ENCODE peak calls at places on chromosomes 11 and 22, in four cellular contexts. Z is cardiac muscle cell; H is effector memory CD4-positive, alpha-beta T cell; S is CD8-positive, alpha-beta memory T cell. V is an unnamed sample. For H3K9me3, the result is how much of the 10 kb centered on the place peaks cover.

GRCh38 chr22:30204742-30205111 is 41.8 kb downstream of the LIF start:
- DNase-seq in S (no peak), H (no peak), Z (no peak), V (no peak)

GRCh38 chr11:8834379-8834778 is 76.6 kb upstream of the AKIP1 start:
- DNase-seq in Z (no peak), S (no peak), H (no peak), V (no peak)

GRCh38 chr22:49767355-49768062 is 60.2 kb downstream of the BRD1 start:
- DNase-seq in H (peak), S (peak), Z (peak), V (peak)

GRCh38 chr11:65650547-65651338 is 12.0 kb downstream of the RELA start:
- DNase-seq in S (no peak), H (no peak), Z (no peak), V (no peak)

GRCh38 chr11:33703771-33704170 is 3.1 kb upstream of the C11orf91 start:
- DNase-seq in Z (no peak), S (no peak), H (no peak), V (no peak)

GRCh38 chr11:1572200-1573076 is at the start of gene DUSP8:
- DNase-seq in Z (peak), S (peak), H (peak), V (peak)

GRCh38 chr11:116192509-116193206 is 580.1 kb downstream of the BUD13 start:
- DNase-seq in Z (peak), S (no peak), H (no peak), V (no peak)

GRCh38 chr11:125319649-125320048 is 155.1 kb downstream of the PKNOX2 start:
- DNase-seq in S (no peak), H (no peak), Z (no peak), V (no peak)

GRCh38 chr11:98107736-98108135 is 913.0 kb upstream of the CNTN5 start:
- DNase-seq in H (no peak), S (no peak), Z (peak), V (no peak)

GRCh38 chr11:1224491-1225385 is 1.9 kb downstream of the MUC5B start:
- DNase-seq in S (no peak), Z (no peak), H (no peak), V (no peak)

GRCh38 chr11:68372114-68372513 is 59.7 kb downstream of the LRP5 start:
- DNase-seq in S (no peak), Z (no peak), H (no peak), V (no peak)

GRCh38 chr22:39617761-39618757 is 47.5 kb downstream of the CACNA1I start:
- DNase-seq in H (no peak), S (no peak), Z (no peak), V (no peak)

GRCh38 chr11:134331565-134332188 is at the start of gene GLB1L2:
- DNase-seq in H (peak), S (peak), Z (peak), V (no peak)

GRCh38 chr11:8930456-8931175 is 2.1 kb downstream of the C11orf16 start:
- DNase-seq in Z (no peak), S (no peak), H (no peak), V (no peak)

GRCh38 chr22:49590381-49590780 is 237.3 kb downstream of the BRD1 start:
- DNase-seq in H (no peak), Z (no peak), S (no peak), V (no peak)

GRCh38 chr22:20223421-20224245 is 44.5 kb downstream of the RTN4R start:
- DNase-seq in S (no peak), Z (no peak), H (no peak), V (no peak)

GRCh38 chr11:8297781-8298440 is 34.2 kb upstream of the LMO1 start:
- DNase-seq in H (no peak), Z (no peak), S (no peak), V (no peak)

GRCh38 chr11:70501933-70502540 is 103.7 kb downstream of the CTTN start:
- DNase-seq in Z (no peak), S (no peak), H (no peak), V (no peak)

GRCh38 chr11:99781074-99781473 is 760.3 kb downstream of the CNTN5 start:
- DNase-seq in H (no peak), S (no peak), Z (no peak), V (no peak)

GRCh38 chr11:65498042-65498726 is 661 bp upstream of the MALAT1 start:
- DNase-seq in Z (peak), H (peak), S (peak), V (no peak)

GRCh38 chr11:11427185-11427944 is 74.3 kb upstream of the CSNK2A3 start:
- DNase-seq in H (no peak), Z (peak), S (no peak), V (no peak)

GRCh38 chr11:123580557-123581275 is 73.7 kb downstream of the SCN3B start:
- DNase-seq in S (peak), Z (peak), H (peak), V (no peak)

GRCh38 chr22:48068323-48068722 is 1305.9 kb downstream of the TBC1D22A start:
- DNase-seq in Z (no peak), H (no peak), S (no peak), V (no peak)
- H3K9me3 ChIP-seq in Z (under half), H (under half), S (under half), V (under half)

DNA sequence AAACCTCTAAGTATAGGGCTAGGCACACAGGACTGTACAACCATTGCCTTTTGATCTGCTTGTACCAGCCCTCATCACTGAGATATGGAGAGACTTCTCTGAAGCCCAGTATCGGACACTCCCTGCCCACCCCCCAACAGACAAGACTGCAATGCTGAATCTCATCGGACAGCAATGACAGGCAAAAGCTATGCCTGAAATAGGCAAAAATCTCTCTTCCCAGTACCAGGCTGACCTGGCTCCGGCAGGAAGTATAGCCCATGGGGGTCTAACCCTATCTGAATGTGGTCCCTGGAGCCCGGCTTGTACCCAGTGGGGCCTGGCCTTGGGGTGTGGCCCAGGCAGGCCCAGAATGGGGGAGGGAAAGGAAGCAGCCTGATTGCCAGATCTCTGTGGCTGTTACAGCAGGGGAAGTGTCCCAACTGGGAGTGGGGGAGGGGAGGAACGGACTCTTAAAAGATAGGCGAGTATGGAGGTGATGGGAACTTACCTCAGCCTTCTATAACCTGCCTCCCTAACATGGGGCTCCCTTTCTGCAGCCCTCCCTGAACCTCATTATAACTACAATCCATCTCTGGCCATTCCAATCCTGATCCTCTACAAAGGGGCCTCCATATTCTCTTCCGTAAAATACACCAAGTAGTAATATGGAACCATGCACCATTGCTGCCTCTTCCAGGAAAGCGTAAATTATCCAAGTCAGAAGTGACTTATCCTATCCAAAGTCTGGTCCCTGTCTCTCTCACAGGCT is 6.2 kb downstream of the RHOG start:
- DNase-seq in H (no peak), Z (no peak), S (no peak), V (no peak)
- H3K4me3 ChIP-seq in H (no peak), Z (no peak), S (peak), V (no peak)

GRCh38 chr11:36261094-36261493 is 28.1 kb downstream of the COMMD9 start:
- DNase-seq in H (no peak), Z (no peak), S (no peak), V (no peak)
- H3K9me3 ChIP-seq in H (under half), Z (under half), S (under half), V (under half)

GRCh38 chr11:79902493-79902892 is 461.7 kb upstream of the TENM4 start:
- DNase-seq in Z (no peak), S (no peak), H (no peak), V (no peak)
- H3K4me3 ChIP-seq in Z (no peak), S (no peak), H (no peak), V (no peak)

GRCh38 chr11:50214376-50214775 is 181.7 kb downstream of the OR4C45 start:
- DNase-seq in S (no peak), Z (no peak), H (no peak), V (no peak)
- H3K9me3 ChIP-seq in S (under half), Z (under half), H (under half), V (under half)